ENCODE peak calls at places on chromosomes 16 and 17, in seven cellular contexts. H is fibroblast of lung; X is stimulated activated naive CD8-positive, alpha-beta T cell treated with anti-CD3 and anti-CD28 coated beads, Interleukin-15, amount 100 ng/mL, for 72 hours; O is NCI-H146; A is occipital lobe; V is tibial nerve; I is left cardiac atrium. Z is an unnamed sample.
A peak's percentile ranks its signal among the peaks of the same experiment; 100 is the strongest.

GRCh38 chr17:18043491-18043890 is 4.3 kb downstream of the GID4 start:
- DNase-seq in H (peak; percentile 24), X (no peak), O (no peak), A (no peak), V (no peak), I (no peak), Z (no peak)

GRCh38 chr16:4393243-4393606 is 21.6 kb downstream of the VASN start:
- DNase-seq in H (peak; percentile 54), X (no peak), O (no peak), A (no peak), V (no peak), I (peak; percentile 23), Z (no peak)

GRCh38 chr17:16997514-16998429 is 25.9 kb upstream of the TNFRSF13B start:
- DNase-seq in H (no peak), X (peak; percentile 86), O (no peak), A (no peak), V (no peak), I (no peak), Z (no peak)

GRCh38 chr16:17556276-17557052 is 85.7 kb upstream of the XYLT1 start:
- DNase-seq in H (peak; percentile 63), X (no peak), O (peak; percentile 19), A (no peak), V (no peak), I (no peak), Z (no peak)

GRCh38 chr17:40178660-40179059 is 1.4 kb downstream of the RAPGEFL1 start:
- DNase-seq in H (no peak), X (no peak), O (no peak), A (no peak), V (no peak), I (no peak), Z (no peak)

GRCh38 chr17:47714773-47715396 is 18.2 kb upstream of the TBX21 start:
- DNase-seq in H (no peak), X (no peak), O (no peak), A (no peak), V (no peak), I (no peak), Z (no peak)

GRCh38 chr16:11392041-11392581 is 46.9 kb downstream of the RMI2 start:
- DNase-seq in H (no peak), X (no peak), O (no peak), A (no peak), V (no peak), I (peak; percentile 17), Z (no peak)

GRCh38 chr17:65559483-65559801 is 2.0 kb downstream of the AXIN2 start:
- DNase-seq in H (peak; percentile 11), X (no peak), O (no peak), A (no peak), V (no peak), I (no peak), Z (no peak)

GRCh38 chr16:65641049-65641448 is 519.2 kb upstream of the CDH11 start:
- DNase-seq in H (no peak), X (no peak), O (no peak), A (no peak), V (no peak), I (no peak), Z (no peak)

GRCh38 chr17:66472123-66472522 is 169.7 kb downstream of the PRKCA start:
- DNase-seq in H (no peak), X (no peak), O (no peak), A (no peak), V (no peak), I (no peak), Z (no peak)

GRCh38 chr17:7476474-7476873 is 3.0 kb downstream of the ZBTB4 start:
- DNase-seq in H (peak; percentile 68), X (no peak), O (no peak), A (no peak), V (no peak), I (no peak), Z (no peak)

GRCh38 chr17:74935048-74935447 is 650 bp upstream of the OTOP3 start:
- DNase-seq in H (no peak), X (no peak), O (no peak), A (no peak), V (no peak), I (no peak), Z (no peak)

GRCh38 chr17:43958953-43959352 is 5.2 kb upstream of the PYY start:
- DNase-seq in H (no peak), X (no peak), O (no peak), A (no peak), V (no peak), I (no peak), Z (no peak)

GRCh38 chr16:75282811-75283281 is 31.4 kb upstream of the BCAR1 start:
- DNase-seq in H (no peak), X (no peak), O (no peak), A (peak; percentile 69), V (no peak), I (no peak), Z (no peak)

GRCh38 chr17:43531082-43531378 is 15.1 kb downstream of the ETV4 start:
- DNase-seq in H (no peak), X (no peak), O (no peak), A (no peak), V (no peak), I (no peak), Z (no peak)

GRCh38 chr17:8849311-8850041 is 18.0 kb downstream of the PIK3R6 start:
- DNase-seq in H (no peak), X (no peak), O (no peak), A (no peak), V (no peak), I (no peak), Z (no peak)